ENCODE peak calls at places on chromosomes 2 and 18, in six cellular contexts. U is neuronal stem cell, S is H9, O is mesenchymal stem cell, L is IMR-90, V is H1. H is an unnamed sample.

GRCh38 chr2:149799296-149799695 is 211.7 kb upstream of the MMADHC start:
- DNase-seq in O (peak), S (no peak), V (no peak), L (no peak), U (peak), H (peak)

GRCh38 chr2:153667475-153667874 is 188.9 kb upstream of the RPRM start:
- DNase-seq in O (no peak), V (no peak), U (no peak), S (no peak), L (no peak), H (no peak)

GRCh38 chr2:162967137-162967536 is 128.6 kb upstream of the KCNH7 start:
- DNase-seq in S (no peak), V (no peak), U (no peak), L (no peak), O (no peak), H (peak)

GRCh38 chr2:43174368-43175186 is 51.8 kb downstream of the ZFP36L2 start:
- DNase-seq in S (no peak), L (no peak), O (no peak), V (no peak), U (no peak), H (no peak)

GRCh38 chr2:54710216-54710615 is 13.2 kb upstream of the EML6 start:
- DNase-seq in U (no peak), V (no peak), S (no peak), L (no peak), O (no peak), H (no peak)

GRCh38 chr2:27496357-27497287 is at the start of gene GCKR:
- DNase-seq in U (no peak), V (no peak), S (no peak), O (no peak), L (peak), H (no peak)

GRCh38 chr2:234254783-234255521 is 204.4 kb downstream of the SPP2 start:
- DNase-seq in L (no peak), O (no peak), V (no peak), U (no peak), S (no peak), H (no peak)

GRCh38 chr2:16107246-16107645 is 166.9 kb downstream of the MYCN start:
- DNase-seq in V (no peak), S (no peak), U (no peak), L (no peak), O (no peak), H (no peak)

GRCh38 chr18:45920367-45920766 is 46.8 kb downstream of the EPG5 start:
- DNase-seq in L (peak), U (no peak), O (no peak), V (no peak), S (no peak), H (no peak)

GRCh38 chr18:3411854-3412268 is 38.1 kb upstream of the TGIF1 start:
- DNase-seq in U (no peak), V (no peak), L (no peak), S (peak), O (no peak), H (peak)

GRCh38 chr2:174344716-174345472 is 10.1 kb downstream of the SP9 start:
- DNase-seq in S (no peak), O (peak), L (peak), V (no peak), U (peak), H (peak)

GRCh38 chr2:210366675-210367080 is 51.7 kb upstream of the MYL1 start:
- DNase-seq in S (no peak), O (no peak), L (no peak), V (no peak), U (no peak), H (no peak)

GRCh38 chr2:74037379-74037860 is 52.7 kb downstream of the TET3 start:
- DNase-seq in L (peak), S (no peak), V (no peak), O (peak), U (no peak), H (peak)

GRCh38 chr2:67243919-67244318 is 153.2 kb upstream of the ETAA1 start:
- DNase-seq in S (no peak), O (no peak), U (no peak), L (no peak), V (no peak), H (no peak)

GRCh38 chr2:203535078-203535783 is at the start of gene RAPH1:
- DNase-seq in O (peak), U (peak), L (peak), S (peak), V (peak), H (peak)
- H2AK5ac ChIP-seq in O (no peak), U (no peak), L (peak), S (no peak), V (no peak), H (peak)

DNA sequence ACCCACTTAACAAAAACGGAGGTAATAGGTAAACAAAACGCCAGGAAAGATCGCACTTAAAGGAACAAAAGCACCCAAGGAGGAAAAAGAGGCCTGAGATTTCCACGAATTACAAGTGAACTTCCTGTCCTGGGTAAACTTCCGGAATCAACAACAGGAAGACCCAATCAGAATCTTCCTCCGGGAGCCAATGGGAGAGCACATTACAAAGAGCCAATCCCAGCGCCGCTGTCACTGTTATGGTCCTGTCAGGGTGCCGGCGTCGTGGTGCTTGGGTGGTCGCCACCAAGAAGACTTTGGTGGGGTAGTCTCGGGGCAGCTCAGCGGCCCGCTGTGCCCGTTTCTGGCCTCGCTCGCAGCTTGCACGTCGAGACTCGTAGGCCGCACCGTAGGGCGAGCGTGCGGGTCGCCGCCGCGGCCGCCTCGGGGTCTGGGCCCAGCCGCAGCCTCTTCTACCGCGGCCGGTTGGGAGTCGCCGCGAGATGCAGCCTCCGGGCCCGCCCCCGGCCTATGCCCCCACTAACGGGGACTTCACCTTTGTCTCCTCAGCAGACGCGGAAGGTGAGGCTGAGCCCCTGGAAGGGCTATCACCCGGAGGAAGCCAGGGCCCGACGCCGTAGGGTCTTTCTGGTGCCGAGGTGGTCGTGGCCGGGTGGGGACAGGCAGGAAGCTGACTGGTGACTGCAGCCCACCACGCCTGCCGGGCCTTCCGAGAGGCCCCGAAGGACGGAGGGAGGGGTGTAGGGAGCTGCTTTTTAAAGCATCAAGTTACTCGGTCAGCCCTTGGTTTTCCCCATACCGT is at the start of gene YIPF4:
- DNase-seq in L (peak), U (peak), O (peak), V (peak), S (peak), H (peak)
- H2AK5ac ChIP-seq in L (peak), U (no peak), O (peak), V (no peak), S (no peak), H (no peak)

GRCh38 chr2:64654063-64654811 is 524 bp upstream of the SERTAD2 start:
- DNase-seq in O (peak), V (peak), S (peak), L (peak), U (peak), H (peak)
- H2AK5ac ChIP-seq in O (peak), V (no peak), S (no peak), L (peak), U (peak), H (no peak)

GRCh38 chr2:64277101-64277849 is 133.1 kb upstream of the PELI1 start:
- DNase-seq in V (no peak), S (peak), U (no peak), O (peak), L (no peak), H (peak)
- H2AK5ac ChIP-seq in V (peak), S (peak), U (no peak), O (peak), L (peak), H (no peak)

DNA sequence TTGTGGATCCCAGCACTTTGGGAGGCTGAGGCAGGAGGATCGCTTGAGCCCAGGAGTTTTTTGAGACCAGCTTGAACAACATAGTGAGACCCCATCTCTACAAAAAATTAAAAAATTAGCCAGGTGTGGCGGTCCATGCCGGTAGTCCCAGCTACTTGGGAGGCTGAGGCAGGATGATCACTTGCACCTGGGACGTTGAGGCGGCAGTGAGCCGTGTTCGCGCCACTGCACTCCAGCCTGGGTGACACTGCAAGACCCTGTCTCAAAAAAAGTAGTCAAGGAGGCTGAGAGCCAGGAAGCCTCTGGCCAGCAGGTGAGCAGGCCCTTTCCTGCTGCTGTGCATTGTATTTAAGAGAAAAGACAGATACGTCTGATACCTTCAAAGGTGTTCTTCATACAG is 11.1 kb upstream of the PROC start:
- DNase-seq in V (no peak), S (no peak), L (no peak), U (no peak), O (no peak), H (no peak)
- H2AK5ac ChIP-seq in V (no peak), S (no peak), L (peak), U (peak), O (peak), H (no peak)

GRCh38 chr2:236607471-236608307 is 38.1 kb downstream of the ACKR3 start:
- DNase-seq in O (peak), U (no peak), L (peak), V (no peak), S (no peak), H (peak)

GRCh38 chr2:236603361-236604015 is 33.9 kb downstream of the ACKR3 start:
- DNase-seq in V (no peak), L (no peak), O (no peak), S (no peak), U (no peak), H (no peak)

GRCh38 chr2:236602678-236603077 is 33.1 kb downstream of the ACKR3 start:
- DNase-seq in V (no peak), L (no peak), U (no peak), S (no peak), O (no peak), H (no peak)

GRCh38 chr2:236606023-236606422 is 36.4 kb downstream of the ACKR3 start:
- DNase-seq in O (no peak), L (no peak), S (no peak), V (no peak), U (no peak), H (no peak)

GRCh38 chr2:236604971-236605734 is 35.5 kb downstream of the ACKR3 start:
- DNase-seq in U (no peak), S (no peak), O (no peak), L (no peak), V (no peak), H (no peak)
- H2AK5ac ChIP-seq in U (no peak), S (no peak), O (no peak), L (no peak), V (peak), H (no peak)

GRCh38 chr2:8606226-8606625 is 75.6 kb upstream of the ID2 start:
- DNase-seq in V (no peak), O (no peak), L (no peak), U (no peak), S (no peak), H (no peak)
- H2AK5ac ChIP-seq in V (no peak), O (no peak), L (peak), U (no peak), S (no peak), H (no peak)

GRCh38 chr2:240292622-240293021 is 142.8 kb upstream of the GPC1 start:
- DNase-seq in O (no peak), S (no peak), L (no peak), V (no peak), U (no peak), H (no peak)
- H2AK5ac ChIP-seq in O (no peak), S (no peak), L (no peak), V (no peak), U (no peak), H (no peak)

DNA sequence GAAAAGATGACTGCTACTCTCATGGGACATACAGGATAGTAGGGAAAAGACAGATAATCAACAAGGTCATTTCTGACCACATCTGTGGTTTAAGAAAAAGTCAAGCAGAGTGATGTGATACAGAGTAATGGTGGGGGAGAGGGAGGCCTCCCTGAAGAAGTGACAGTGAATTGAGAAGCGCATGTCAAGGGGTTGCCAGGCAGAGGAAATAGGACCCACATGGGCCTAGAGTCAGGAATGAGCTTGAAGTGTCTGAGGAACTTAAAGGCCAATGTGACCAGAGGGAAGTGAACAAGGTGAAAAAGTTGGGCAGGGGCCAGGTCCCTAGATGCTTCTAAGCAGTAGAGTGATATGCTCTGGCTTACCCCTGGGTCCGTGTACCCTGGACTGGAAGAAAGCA is 113.5 kb upstream of the PPP1CB start:
- DNase-seq in V (no peak), U (no peak), S (no peak), L (no peak), O (no peak), H (no peak)
- H2AK5ac ChIP-seq in V (no peak), U (peak), S (no peak), L (no peak), O (no peak), H (no peak)

H was measured in mesendoderm.